ENCODE peak calls at places on chromosomes 16 and 17, in four cellular contexts. One of them, this sample, is unnamed.

GRCh38 chr17:82536220-82537201 is 17.0 kb downstream of the FOXK2 start:
- DNase-seq in Calu3: no peak
- DNase-seq in NCI-H446 treated with DMSO at 0.1 percent for 48 hours: no peak
- DNase-seq in activated CD4-positive, alpha-beta T cell treated with anti-CD3 and anti-CD28 coated beads, Interleukin-2, amount 50 U/mL, for 1 hour: no peak
- DNase-seq in this sample: peak; percentile 63

GRCh38 chr17:39222866-39223834 is 2.6 kb downstream of the STAC2 start:
- DNase-seq in Calu3: no peak
- DNase-seq in NCI-H446 treated with DMSO at 0.1 percent for 48 hours: no peak
- DNase-seq in activated CD4-positive, alpha-beta T cell treated with anti-CD3 and anti-CD28 coated beads, Interleukin-2, amount 50 U/mL, for 1 hour: no peak
- DNase-seq in this sample: no peak

GRCh38 chr17:62658136-62658535 is 30.7 kb downstream of the MRC2 start:
- DNase-seq in Calu3: no peak
- DNase-seq in NCI-H446 treated with DMSO at 0.1 percent for 48 hours: no peak
- DNase-seq in activated CD4-positive, alpha-beta T cell treated with anti-CD3 and anti-CD28 coated beads, Interleukin-2, amount 50 U/mL, for 1 hour: no peak
- DNase-seq in this sample: no peak

GRCh38 chr16:28218109-28218508 is 6.3 kb upstream of the XPO6 start:
- DNase-seq in Calu3: peak; percentile 26
- DNase-seq in NCI-H446 treated with DMSO at 0.1 percent for 48 hours: peak; percentile 1
- DNase-seq in activated CD4-positive, alpha-beta T cell treated with anti-CD3 and anti-CD28 coated beads, Interleukin-2, amount 50 U/mL, for 1 hour: peak; percentile 57
- DNase-seq in this sample: peak; percentile 23

GRCh38 chr17:42409467-42410351 is 13.3 kb downstream of the CAVIN1 start:
- DNase-seq in Calu3: peak; percentile 65
- DNase-seq in NCI-H446 treated with DMSO at 0.1 percent for 48 hours: peak; percentile 36
- DNase-seq in activated CD4-positive, alpha-beta T cell treated with anti-CD3 and anti-CD28 coated beads, Interleukin-2, amount 50 U/mL, for 1 hour: no peak
- DNase-seq in this sample: peak; percentile 54

GRCh38 chr16:56632160-56632847 is at the start of gene MT1M:
- DNase-seq in Calu3: no peak
- DNase-seq in NCI-H446 treated with DMSO at 0.1 percent for 48 hours: no peak
- DNase-seq in activated CD4-positive, alpha-beta T cell treated with anti-CD3 and anti-CD28 coated beads, Interleukin-2, amount 50 U/mL, for 1 hour: no peak
- DNase-seq in this sample: peak; percentile 26

GRCh38 chr17:30605027-30605426 is 127.8 kb downstream of the GOSR1 start:
- DNase-seq in Calu3: no peak
- DNase-seq in NCI-H446 treated with DMSO at 0.1 percent for 48 hours: no peak
- DNase-seq in activated CD4-positive, alpha-beta T cell treated with anti-CD3 and anti-CD28 coated beads, Interleukin-2, amount 50 U/mL, for 1 hour: no peak
- DNase-seq in this sample: no peak

GRCh38 chr17:655618-656017 is 59.0 kb downstream of the VPS53 start:
- DNase-seq in Calu3: no peak
- DNase-seq in NCI-H446 treated with DMSO at 0.1 percent for 48 hours: no peak
- DNase-seq in activated CD4-positive, alpha-beta T cell treated with anti-CD3 and anti-CD28 coated beads, Interleukin-2, amount 50 U/mL, for 1 hour: no peak
- DNase-seq in this sample: no peak

GRCh38 chr16:66483689-66484452 is 56.8 kb downstream of the BEAN1 start:
- DNase-seq in Calu3: peak; percentile 93
- DNase-seq in NCI-H446 treated with DMSO at 0.1 percent for 48 hours: no peak
- DNase-seq in activated CD4-positive, alpha-beta T cell treated with anti-CD3 and anti-CD28 coated beads, Interleukin-2, amount 50 U/mL, for 1 hour: peak; percentile 73
- DNase-seq in this sample: peak; percentile 88

GRCh38 chr17:11898526-11899235 is 98.6 kb downstream of the ZNF18 start:
- DNase-seq in Calu3: no peak
- DNase-seq in NCI-H446 treated with DMSO at 0.1 percent for 48 hours: no peak
- DNase-seq in activated CD4-positive, alpha-beta T cell treated with anti-CD3 and anti-CD28 coated beads, Interleukin-2, amount 50 U/mL, for 1 hour: no peak
- DNase-seq in this sample: no peak

GRCh38 chr17:65848751-65849150 is 287.3 kb upstream of the AXIN2 start:
- DNase-seq in Calu3: no peak
- DNase-seq in NCI-H446 treated with DMSO at 0.1 percent for 48 hours: no peak
- DNase-seq in activated CD4-positive, alpha-beta T cell treated with anti-CD3 and anti-CD28 coated beads, Interleukin-2, amount 50 U/mL, for 1 hour: no peak
- DNase-seq in this sample: no peak

GRCh38 chr17:9824797-9825338 is 856 bp upstream of the GLP2R start:
- DNase-seq in Calu3: no peak
- DNase-seq in NCI-H446 treated with DMSO at 0.1 percent for 48 hours: no peak
- DNase-seq in activated CD4-positive, alpha-beta T cell treated with anti-CD3 and anti-CD28 coated beads, Interleukin-2, amount 50 U/mL, for 1 hour: no peak
- DNase-seq in this sample: no peak

GRCh38 chr16:78446486-78446885 is 347.0 kb downstream of the WWOX start:
- DNase-seq in Calu3: no peak
- DNase-seq in NCI-H446 treated with DMSO at 0.1 percent for 48 hours: no peak
- DNase-seq in activated CD4-positive, alpha-beta T cell treated with anti-CD3 and anti-CD28 coated beads, Interleukin-2, amount 50 U/mL, for 1 hour: no peak
- DNase-seq in this sample: no peak

This sample was measured in hepatocyte.